ENCODE peak calls at places on chromosome 22, in six cellular contexts. A is neural progenitor cell, T is hepatocyte, P is PC-3, U is GM23248, D is MM.1S. Z is an unnamed sample.

GRCh38 chr22:42807185-42807584 is 49.9 kb downstream of the ARFGAP3 start:
- DNase-seq in A (no peak), T (no peak), P (no peak), U (no peak), D (no peak), Z (no peak)

GRCh38 chr22:24358105-24358836 is 69.1 kb upstream of the ADORA2A start:
- DNase-seq in A (no peak), T (no peak), P (no peak), U (no peak), D (no peak), Z (no peak)

GRCh38 chr22:19430890-19431541 is 517 bp downstream of the HIRA start:
- DNase-seq in A (peak), T (peak), P (peak), U (peak), D (peak), Z (peak)

GRCh38 chr22:35452351-35452781 is 52.4 kb downstream of the MCM5 start:
- DNase-seq in A (no peak), T (no peak), P (no peak), U (no peak), D (no peak), Z (no peak)

GRCh38 chr22:29520851-29521250 is 32.7 kb downstream of the THOC5 start:
- DNase-seq in A (no peak), T (no peak), P (peak), U (peak), D (no peak), Z (no peak)

GRCh38 chr22:33542722-33543121 is 377.6 kb downstream of the LARGE1 start:
- DNase-seq in A (no peak), T (no peak), P (no peak), U (no peak), D (no peak), Z (no peak)

GRCh38 chr22:30246962-30247376 is 410 bp upstream of the LIF start:
- DNase-seq in A (no peak), T (peak), P (no peak), U (no peak), D (no peak), Z (no peak)

GRCh38 chr22:25067851-25068421 is 115.4 kb downstream of the KIAA1671 start:
- DNase-seq in A (no peak), T (no peak), P (no peak), U (peak), D (peak), Z (no peak)

GRCh38 chr22:48744967-48745841 is 1082.5 kb downstream of the BRD1 start:
- DNase-seq in A (no peak), T (no peak), P (no peak), U (no peak), D (no peak), Z (no peak)

GRCh38 chr22:25417792-25418191 is 146.7 kb upstream of the GRK3 start:
- DNase-seq in A (no peak), T (no peak), P (no peak), U (no peak), D (no peak), Z (peak)

GRCh38 chr22:17896552-17896951 is 122.3 kb upstream of the BID start:
- DNase-seq in A (peak), T (no peak), P (no peak), U (no peak), D (no peak), Z (no peak)

GRCh38 chr22:29456211-29456671 is 17.9 kb downstream of the RFPL1 start:
- DNase-seq in A (peak), T (no peak), P (no peak), U (peak), D (no peak), Z (no peak)

GRCh38 chr22:32265882-32266767 is 11.0 kb upstream of the SLC5A4 start:
- DNase-seq in A (peak), T (peak), P (peak), U (peak), D (peak), Z (peak)

GRCh38 chr22:19756288-19757128 is 4.1 kb upstream of the TBX1 start:
- DNase-seq in A (peak), T (peak), P (peak), U (peak), D (peak), Z (peak)

GRCh38 chr22:24433868-24434471 is 6.6 kb downstream of the ADORA2A start:
- DNase-seq in A (no peak), T (no peak), P (peak), U (peak), D (peak), Z (peak)

GRCh38 chr22:43424865-43425630 is 13.2 kb downstream of the MPPED1 start:
- DNase-seq in A (no peak), T (no peak), P (no peak), U (no peak), D (no peak), Z (no peak)

GRCh38 chr22:31929126-31929928 is 15.0 kb upstream of the YWHAH start:
- DNase-seq in A (no peak), T (peak), P (no peak), U (peak), D (no peak), Z (no peak)

GRCh38 chr22:28379075-28379806 is 300.4 kb downstream of the TTC28 start:
- DNase-seq in A (no peak), T (no peak), P (no peak), U (no peak), D (peak), Z (no peak)

GRCh38 chr22:39546889-39547586 is 14.5 kb upstream of the RPS19BP1 start:
- DNase-seq in A (no peak), T (no peak), P (peak), U (peak), D (no peak), Z (no peak)

GRCh38 chr22:23563111-23563510 is 17.0 kb downstream of the IGLL1 start:
- DNase-seq in A (no peak), T (no peak), P (no peak), U (no peak), D (no peak), Z (no peak)

GRCh38 chr22:23893957-23894709 is at the start of gene MIF:
- DNase-seq in A (peak), T (peak), P (peak), U (peak), D (peak), Z (peak)

GRCh38 chr22:22042599-22043295 is 60.2 kb upstream of the TOP3B start:
- DNase-seq in A (no peak), T (no peak), P (no peak), U (no peak), D (no peak), Z (peak)

GRCh38 chr22:29780781-29781676 is 13.9 kb downstream of the UQCR10 start:
- DNase-seq in A (no peak), T (no peak), P (peak), U (peak), D (no peak), Z (no peak)

GRCh38 chr22:20208713-20209310 is 58.0 kb upstream of the CCDC188 start:
- DNase-seq in A (no peak), T (no peak), P (no peak), U (no peak), D (no peak), Z (no peak)

GRCh38 chr22:18096823-18097222 is 13.8 kb upstream of the TUBA8 start:
- DNase-seq in A (no peak), T (no peak), P (no peak), U (no peak), D (no peak), Z (no peak)

GRCh38 chr22:19353363-19354131 is 62.0 kb upstream of the CLTCL1 start:
- DNase-seq in A (no peak), T (no peak), P (no peak), U (no peak), D (no peak), Z (no peak)

GRCh38 chr22:49677495-49677889 is 150.2 kb downstream of the BRD1 start:
- DNase-seq in A (no peak), T (no peak), P (no peak), U (no peak), D (no peak), Z (no peak)

GRCh38 chr22:48782817-48783511 is 1044.7 kb downstream of the BRD1 start:
- DNase-seq in A (peak), T (no peak), P (no peak), U (no peak), D (no peak), Z (peak)

GRCh38 chr22:31970490-31971444 is 26.4 kb downstream of the YWHAH start:
- DNase-seq in A (peak), T (peak), P (peak), U (peak), D (peak), Z (peak)

GRCh38 chr22:50518628-50519027 is 6.8 kb downstream of the SCO2 start:
- DNase-seq in A (no peak), T (no peak), P (no peak), U (no peak), D (no peak), Z (no peak)

GRCh38 chr22:49738566-49738965 is 89.1 kb downstream of the BRD1 start:
- DNase-seq in A (no peak), T (no peak), P (no peak), U (no peak), D (no peak), Z (no peak)

GRCh38 chr22:28254396-28254795 is 335.3 kb upstream of the PITPNB start:
- DNase-seq in A (no peak), T (no peak), P (no peak), U (peak), D (no peak), Z (no peak)

GRCh38 chr22:17403906-17404305 is 34.6 kb downstream of the CECR2 start:
- DNase-seq in A (no peak), T (no peak), P (no peak), U (no peak), D (peak), Z (no peak)

GRCh38 chr22:20117656-20118571 is 888 bp upstream of the TRMT2A start:
- DNase-seq in A (peak), T (peak), P (no peak), U (peak), D (peak), Z (peak)

GRCh38 chr22:41891407-41891806 is 23.5 kb downstream of the SHISA8 start:
- DNase-seq in A (no peak), T (no peak), P (no peak), U (no peak), D (no peak), Z (no peak)

GRCh38 chr22:29245626-29246385 is 22.0 kb downstream of the RHBDD3 start:
- DNase-seq in A (peak), T (peak), P (peak), U (peak), D (peak), Z (peak)

GRCh38 chr22:28883917-28884753 is 763 bp downstream of the ZNRF3 start:
- DNase-seq in A (peak), T (peak), P (peak), U (peak), D (peak), Z (peak)

GRCh38 chr22:36160499-36160942 is at the start of gene APOL3:
- DNase-seq in A (no peak), T (no peak), P (peak), U (peak), D (peak), Z (peak)

GRCh38 chr22:49733631-49734030 is 94.0 kb downstream of the BRD1 start:
- DNase-seq in A (no peak), T (no peak), P (no peak), U (no peak), D (no peak), Z (no peak)

GRCh38 chr22:38316340-38317236 is 645 bp downstream of the CSNK1E start:
- DNase-seq in A (peak), T (peak), P (no peak), U (peak), D (peak), Z (peak)
- H2AFZ ChIP-seq in A (no peak), T (peak), P (no peak), U (no peak), D (no peak), Z (peak)

GRCh38 chr22:44755956-44756361 is 3.6 kb downstream of the ARHGAP8 start:
- DNase-seq in A (no peak), T (peak), P (peak), U (no peak), D (no peak), Z (no peak)
- TF ChIP-seq EZH2phosphoT487 in A (no peak), T (no peak), P (no peak), U (no peak), D (no peak), Z (no peak)

GRCh38 chr22:40719599-40719998 is 40.3 kb downstream of the MCHR1 start:
- DNase-seq in A (no peak), T (no peak), P (no peak), U (no peak), D (no peak), Z (no peak)
- H2AFZ ChIP-seq in A (no peak), T (no peak), P (no peak), U (no peak), D (no peak), Z (no peak)

GRCh38 chr22:26852176-26852575 is 194.8 kb downstream of the MIAT start:
- DNase-seq in A (peak), T (no peak), P (no peak), U (no peak), D (no peak), Z (no peak)
- TF ChIP-seq EZH2phosphoT487 in A (no peak), T (no peak), P (no peak), U (no peak), D (no peak), Z (no peak)

GRCh38 chr22:46196268-46196667 is 45.9 kb downstream of the PPARA start:
- DNase-seq in A (no peak), T (no peak), P (no peak), U (no peak), D (no peak), Z (no peak)

GRCh38 chr22:46187862-46188261 is 37.5 kb downstream of the PPARA start:
- DNase-seq in A (no peak), T (no peak), P (no peak), U (no peak), D (peak), Z (no peak)

GRCh38 chr22:46193898-46194310 is 43.6 kb downstream of the PPARA start:
- DNase-seq in A (no peak), T (no peak), P (no peak), U (no peak), D (no peak), Z (no peak)

GRCh38 chr22:46195487-46196165 is 45.3 kb downstream of the PPARA start:
- DNase-seq in A (no peak), T (no peak), P (no peak), U (no peak), D (no peak), Z (no peak)

GRCh38 chr22:46192210-46192993 is 42.1 kb downstream of the PPARA start:
- DNase-seq in A (no peak), T (no peak), P (no peak), U (no peak), D (no peak), Z (no peak)
- H2AFZ ChIP-seq in A (no peak), T (no peak), P (no peak), U (no peak), D (no peak), Z (no peak)

GRCh38 chr22:27129266-27129665 is 471.9 kb downstream of the MIAT start:
- DNase-seq in A (no peak), T (no peak), P (peak), U (peak), D (no peak), Z (no peak)
- TF ChIP-seq EZH2phosphoT487 in A (no peak), T (no peak), P (no peak), U (no peak), D (no peak), Z (no peak)

Z was measured in OCI-LY7.